ENCODE peak calls at places on chromosomes 6 and 20, in eight cellular contexts. H is CD4-positive, alpha-beta memory T cell; V is ovary; G is Peyer's patch; S is cardiac muscle cell; C is heart right ventricle; E is foreskin keratinocyte; Z is CD8-positive, alpha-beta T cell. T is an unnamed sample.

GRCh38 chr6:170232186-170233002 is 58.5 kb downstream of the DLL1 start:
- DNase-seq in H (no peak), V (no peak), G (no peak), S (no peak), C (no peak), E (no peak), Z (no peak), T (no peak)

GRCh38 chr6:170062209-170062903 is 228.5 kb downstream of the DLL1 start:
- DNase-seq in H (no peak), V (peak; percentile 4), G (no peak), S (no peak), C (no peak), E (no peak), Z (no peak), T (no peak)

GRCh38 chr6:49550413-49551125 is at the start of gene C6orf141:
- DNase-seq in H (no peak), V (no peak), G (no peak), S (peak; percentile 34), C (no peak), E (no peak), Z (no peak), T (peak; percentile 91)

GRCh38 chr6:48777411-48777810 is 666.4 kb upstream of the PTCHD4 start:
- DNase-seq in H (no peak), V (no peak), G (no peak), S (no peak), C (no peak), E (peak; percentile 63), Z (no peak), T (no peak)

GRCh38 chr6:67221226-67221625 is 1413.9 kb upstream of the ADGRB3 start:
- DNase-seq in H (no peak), V (no peak), G (no peak), S (no peak), C (no peak), E (no peak), Z (no peak), T (no peak)

GRCh38 chr6:105507811-105508210 is 104.9 kb upstream of the PREP start:
- DNase-seq in H (no peak), V (no peak), G (no peak), S (no peak), C (no peak), E (no peak), Z (no peak), T (no peak)

GRCh38 chr6:169487579-169488205 is 214.1 kb downstream of the WDR27 start:
- DNase-seq in H (no peak), V (no peak), G (no peak), S (no peak), C (no peak), E (no peak), Z (no peak), T (no peak)

GRCh38 chr6:53728570-53729194 is 63.1 kb upstream of the KLHL31 start:
- DNase-seq in H (peak; percentile 31), V (peak; percentile 28), G (peak; percentile 37), S (peak; percentile 73), C (peak; percentile 18), E (no peak), Z (peak; percentile 50), T (peak; percentile 66)

GRCh38 chr20:21808863-21809664 is 103.6 kb downstream of the PAX1 start:
- DNase-seq in H (no peak), V (no peak), G (no peak), S (peak; percentile 82), C (peak; percentile 53), E (no peak), Z (no peak), T (peak; percentile 83)

GRCh38 chr6:26532699-26533523 is 5.3 kb upstream of the HMGN4 start:
- DNase-seq in H (peak; percentile 90), V (peak; percentile 79), G (peak; percentile 89), S (peak; percentile 85), C (peak; percentile 79), E (peak; percentile 72), Z (peak; percentile 83), T (peak; percentile 87)

GRCh38 chr6:35522660-35523658 is 10.3 kb upstream of the TULP1 start:
- DNase-seq in H (peak; percentile 82), V (peak; percentile 79), G (peak; percentile 64), S (peak; percentile 81), C (peak; percentile 72), E (peak; percentile 20), Z (peak; percentile 76), T (peak; percentile 90)

GRCh38 chr20:47358672-47359532 is 2.4 kb upstream of the ZMYND8 start:
- DNase-seq in H (no peak), V (peak; percentile 74), G (peak; percentile 42), S (peak; percentile 79), C (peak; percentile 33), E (peak; percentile 69), Z (no peak), T (peak; percentile 85)

GRCh38 chr6:67683960-67684359 is 951.1 kb upstream of the ADGRB3 start:
- DNase-seq in H (no peak), V (no peak), G (no peak), S (no peak), C (no peak), E (no peak), Z (no peak), T (no peak)

GRCh38 chr6:6984585-6985366 is 123.0 kb upstream of the RREB1 start:
- DNase-seq in H (no peak), V (no peak), G (no peak), S (no peak), C (no peak), E (no peak), Z (no peak), T (no peak)

GRCh38 chr20:56202493-56203077 is 45.9 kb upstream of the MC3R start:
- DNase-seq in H (no peak), V (no peak), G (no peak), S (no peak), C (no peak), E (no peak), Z (no peak), T (no peak)

GRCh38 chr20:62487564-62488086 is 11.8 kb upstream of the GATA5 start:
- DNase-seq in H (no peak), V (no peak), G (no peak), S (no peak), C (peak; percentile 44), E (no peak), Z (no peak), T (no peak)

GRCh38 chr6:8061736-8062135 is 2.5 kb downstream of the BLOC1S5 start:
- DNase-seq in H (no peak), V (no peak), G (no peak), S (no peak), C (no peak), E (no peak), Z (no peak), T (no peak)

GRCh38 chr6:57216235-57217101 is 5.6 kb downstream of the RAB23 start:
- DNase-seq in H (no peak), V (no peak), G (no peak), S (no peak), C (peak; percentile 25), E (no peak), Z (no peak), T (no peak)

GRCh38 chr6:106895703-106896040 is 78.9 kb downstream of the CD24 start:
- DNase-seq in H (no peak), V (no peak), G (no peak), S (no peak), C (no peak), E (no peak), Z (no peak), T (no peak)

GRCh38 chr6:140311146-140311545 is 936.7 kb upstream of the CITED2 start:
- DNase-seq in H (no peak), V (no peak), G (no peak), S (no peak), C (no peak), E (no peak), Z (no peak), T (no peak)

GRCh38 chr6:161547617-161548016 is 273.8 kb upstream of the AGPAT4 start:
- DNase-seq in H (no peak), V (no peak), G (no peak), S (no peak), C (no peak), E (no peak), Z (no peak), T (no peak)

DNA sequence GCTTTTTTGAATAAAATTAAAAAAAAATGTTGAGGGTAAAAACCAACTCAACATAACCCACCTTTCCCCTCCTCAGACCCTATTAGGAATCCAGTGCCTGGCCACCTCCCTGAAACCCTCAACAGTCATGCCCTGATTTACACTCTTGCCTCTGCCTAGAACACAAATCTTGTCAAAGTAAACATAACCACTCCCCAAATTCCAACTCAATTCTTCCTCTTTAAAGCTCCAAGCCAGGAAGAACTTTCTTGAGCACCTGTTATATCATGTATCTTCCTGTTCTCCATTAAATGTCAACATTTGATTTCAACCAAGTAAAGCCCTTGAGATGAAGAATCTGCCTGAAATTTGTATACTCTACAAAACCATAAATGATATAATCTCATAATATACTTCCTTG is 198.0 kb upstream of the SHLD1 start:
- DNase-seq in H (no peak), V (no peak), G (no peak), S (no peak), C (no peak), E (no peak), Z (no peak), T (no peak)
- H3K27ac ChIP-seq in H (no peak overlapping the region), V (no peak overlapping the region), G (no peak overlapping the region), S (no peak overlapping the region), C (no peak overlapping the region), E (no peak overlapping the region), Z (no peak overlapping the region), T (no peak overlapping the region)

DNA sequence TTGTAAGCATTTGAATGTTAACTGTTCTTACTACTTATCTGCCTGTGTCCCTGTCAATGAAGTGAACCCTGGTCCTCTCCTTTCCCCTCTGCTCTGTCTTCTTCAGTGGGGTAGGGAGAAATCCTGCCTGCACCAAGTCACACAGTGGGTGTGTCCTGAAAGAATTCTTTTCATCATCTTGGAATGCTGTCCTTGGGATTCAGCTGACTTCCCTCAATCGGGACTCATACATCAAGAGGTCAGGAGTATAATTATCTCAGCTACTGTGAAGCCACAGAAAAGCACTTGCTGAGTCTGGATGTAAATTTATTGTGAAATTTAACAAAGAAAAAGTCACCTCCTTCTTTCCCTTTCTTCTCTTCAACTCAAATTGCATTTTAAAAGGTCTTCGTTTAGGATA is 328.5 kb downstream of the SOX4 start:
- DNase-seq in H (no peak), V (no peak), G (no peak), S (no peak), C (no peak), E (no peak), Z (no peak), T (peak; percentile 53)
- H3K27ac ChIP-seq in H (no peak overlapping the region), V (no peak overlapping the region), G (no peak overlapping the region), S (no peak overlapping the region), C (no peak overlapping the region), E (no peak overlapping the region), Z (no peak overlapping the region), T (peak overlapping the region; percentile 35)

DNA sequence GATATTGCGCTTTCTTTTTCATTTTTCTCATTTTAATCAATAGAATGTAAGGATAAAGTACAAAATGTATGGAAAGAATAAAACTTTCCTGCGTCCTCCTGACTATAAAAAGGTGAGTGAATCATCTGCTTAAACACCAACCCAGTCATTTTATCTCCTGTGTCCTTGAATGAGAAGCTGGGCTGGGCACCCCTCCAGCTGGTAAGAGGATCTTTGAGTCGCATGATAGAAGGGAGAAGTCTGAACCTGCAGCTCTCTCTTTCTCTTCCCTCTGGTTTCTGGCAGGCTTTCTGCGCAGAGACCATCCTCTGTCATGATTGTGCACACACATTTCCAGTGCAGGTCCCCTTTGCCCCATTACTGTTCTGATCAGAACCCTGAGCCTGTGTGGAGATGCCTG is 28.3 kb upstream of the AKIRIN2 start:
- DNase-seq in H (no peak), V (peak; percentile 18), G (no peak), S (no peak), C (peak; percentile 60), E (peak; percentile 78), Z (no peak), T (no peak)
- H3K27ac ChIP-seq in H (no peak overlapping the region), V (no peak overlapping the region), G (no peak overlapping the region), S (no peak overlapping the region), C (no peak overlapping the region), E (peak overlapping the region; percentile 74), Z (no peak overlapping the region), T (no peak overlapping the region)

GRCh38 chr6:24504642-24505586 is 10.1 kb downstream of the ALDH5A1 start:
- DNase-seq in H (no peak), V (no peak), G (no peak), S (no peak), C (no peak), E (no peak), Z (no peak), T (no peak)
- H3K27ac ChIP-seq in H (no peak overlapping the region), V (no peak overlapping the region), G (no peak overlapping the region), S (no peak overlapping the region), C (no peak overlapping the region), E (no peak overlapping the region), Z (no peak overlapping the region), T (no peak overlapping the region)